ENCODE peak calls at places on chromosomes 5 and 9, in eight cellular contexts. H is GM04504; N is HuH-7; J is LNCaP clone FGC; B is activated CD4-positive, alpha-beta memory T cell treated with anti-CD3 and anti-CD28 coated beads, Interleukin-2, amount 10 ng/mL, durations not matched to agents 7 days and 5 days; U is activated CD4-positive, alpha-beta T cell treated with anti-CD3 and anti-CD28 coated beads, Interleukin-2, amount 10 ng/mL, durations not matched to agents 24 days and 14 days; L is CD4-positive, alpha-beta T cell; G is heart right ventricle. A is an unnamed sample.

GRCh38 chr5:160213537-160213936 is 15.8 kb upstream of the FABP6 start:
- DNase-seq in G (no peak), L (no peak), N (no peak), U (no peak), J (no peak), H (no peak), B (no peak), A (no peak)

GRCh38 chr9:17742065-17742464 is 163.2 kb downstream of the SH3GL2 start:
- DNase-seq in G (no peak), L (no peak), J (no peak), N (no peak), H (no peak), B (no peak), U (no peak), A (no peak)

GRCh38 chr9:113636165-113636564 is 172.6 kb downstream of the RGS3 start:
- DNase-seq in H (no peak), L (peak; percentile 16), U (no peak), G (no peak), B (no peak), J (no peak), N (no peak), A (no peak)

GRCh38 chr9:31597977-31598376 is 786.5 kb upstream of the ACO1 start:
- DNase-seq in L (no peak), G (no peak), J (no peak), B (no peak), H (no peak), U (no peak), N (no peak), A (no peak)

GRCh38 chr5:2271280-2271679 is 388.6 kb upstream of the IRX4 start:
- DNase-seq in L (no peak), N (no peak), J (no peak), H (no peak), B (no peak), U (no peak), G (no peak), A (no peak)

GRCh38 chr5:39370555-39371366 is 6.5 kb upstream of the C9 start:
- DNase-seq in L (no peak), N (no peak), U (no peak), H (no peak), B (no peak), G (no peak), J (peak; percentile 85), A (no peak)

GRCh38 chr9:127930298-127931091 is at the start of gene PIP5KL1:
- DNase-seq in H (peak; percentile 66), J (no peak), U (peak; percentile 95), G (peak; percentile 84), L (peak; percentile 72), N (peak; percentile 98), B (peak; percentile 78), A (peak; percentile 56)

GRCh38 chr5:160774646-160775313 is 77.2 kb downstream of the ATP10B start:
- DNase-seq in U (peak; percentile 31), J (no peak), G (no peak), H (no peak), L (no peak), N (no peak), B (no peak), A (no peak)

GRCh38 chr9:134063088-134063875 is 4.5 kb downstream of the BRD3 start:
- DNase-seq in J (no peak), L (no peak), B (no peak), G (no peak), H (no peak), U (no peak), N (no peak), A (no peak)

GRCh38 chr9:126783958-126784357 is 20.9 kb upstream of the ZBTB43 start:
- DNase-seq in B (no peak), L (no peak), N (no peak), G (peak; percentile 44), J (peak; percentile 69), U (no peak), H (no peak), A (no peak)

GRCh38 chr9:121662359-121662758 is 10.9 kb downstream of the DAB2IP start:
- DNase-seq in G (no peak), U (no peak), H (no peak), B (no peak), J (no peak), L (no peak), N (no peak), A (no peak)

GRCh38 chr9:21611896-21612295 is 129.8 kb upstream of the IFNE start:
- DNase-seq in J (no peak), N (no peak), U (peak; percentile 75), G (no peak), L (no peak), B (peak; percentile 23), H (no peak), A (no peak)

GRCh38 chr9:19618816-19619215 is 170.0 kb downstream of the SLC24A2 start:
- DNase-seq in U (no peak), G (no peak), J (no peak), L (no peak), N (no peak), H (no peak), B (no peak), A (no peak)

GRCh38 chr5:61301820-61302563 is 30.1 kb upstream of the ZSWIM6 start:
- DNase-seq in U (no peak), B (no peak), N (peak; percentile 52), L (no peak), J (no peak), H (peak; percentile 97), G (peak; percentile 46), A (no peak)

GRCh38 chr5:56360816-56361215 is 127.7 kb upstream of the ANKRD55 start:
- DNase-seq in B (no peak), H (no peak), N (no peak), J (no peak), U (no peak), L (no peak), G (no peak), A (no peak)

GRCh38 chr5:123874600-123875201 is 362.7 kb downstream of the CSNK1G3 start:
- DNase-seq in H (no peak), L (no peak), B (no peak), N (no peak), G (peak; percentile 14), J (no peak), U (no peak), A (no peak)

GRCh38 chr5:156675402-156675801 is 174.7 kb upstream of the PPP1R2B start:
- DNase-seq in N (no peak), H (no peak), L (no peak), B (no peak), U (no peak), G (no peak), J (no peak), A (no peak)

GRCh38 chr5:51279983-51280382 is 103.3 kb upstream of the ISL1 start:
- DNase-seq in G (no peak), J (no peak), U (no peak), N (no peak), L (no peak), H (no peak), B (no peak), A (no peak)

GRCh38 chr5:150075233-150075632 is 11.1 kb downstream of the CSF1R start:
- DNase-seq in G (no peak), H (no peak), U (no peak), J (no peak), B (no peak), N (no peak), L (no peak), A (no peak)

GRCh38 chr9:71665247-71665646 is 103.1 kb downstream of the CEMIP2 start:
- DNase-seq in H (no peak), B (no peak), N (no peak), G (no peak), U (no peak), J (no peak), L (no peak), A (no peak)

GRCh38 chr5:155943516-155944407 is 383.2 kb upstream of the SGCD start:
- DNase-seq in J (peak; percentile 17), B (peak; percentile 38), H (peak; percentile 40), L (no peak), N (peak; percentile 19), U (peak; percentile 77), G (peak; percentile 31), A (peak; percentile 1)

GRCh38 chr9:127974769-127975261 is 6.0 kb downstream of the EEIG1 start:
- DNase-seq in L (no peak), G (peak; percentile 23), B (no peak), H (no peak), U (no peak), N (no peak), J (no peak), A (no peak)

A was measured in effector CD8-positive, alpha-beta T cell.